ENCODE peak calls at places on chromosomes 1 and 21, in five cellular contexts. U is HFFc6, S is neural progenitor cell, J is GM12865, B is dorsolateral prefrontal cortex. O is an unnamed sample.

GRCh38 chr1:14602131-14602530 is 3.6 kb downstream of the KAZN start:
- DNase-seq in S (peak; percentile 84), U (no peak), J (no peak), B (peak; percentile 62), O (no peak)

GRCh38 chr1:52603680-52604501 is 1.7 kb downstream of the GPX7 start:
- DNase-seq in J (no peak), S (no peak), U (peak; percentile 55), B (peak; percentile 11), O (no peak)

GRCh38 chr1:16162163-16162822 is 6.4 kb upstream of the EPHA2 start:
- DNase-seq in S (peak; percentile 80), B (no peak), U (no peak), J (no peak), O (no peak)

GRCh38 chr1:220769205-220769604 is 17.5 kb upstream of the MTARC1 start:
- DNase-seq in J (no peak), U (no peak), S (no peak), B (no peak), O (no peak)

GRCh38 chr1:24702511-24703293 is 42.5 kb upstream of the CLIC4 start:
- DNase-seq in S (peak; percentile 9), B (no peak), U (no peak), J (no peak), O (no peak)

GRCh38 chr1:178768423-178768822 is 43.4 kb downstream of the RALGPS2 start:
- DNase-seq in B (no peak), S (peak; percentile 51), J (peak; percentile 53), U (peak; percentile 15), O (peak; percentile 46)

GRCh38 chr1:203507227-203507626 is 13.3 kb downstream of the OPTC start:
- DNase-seq in B (no peak), U (no peak), J (no peak), S (no peak), O (no peak)

GRCh38 chr1:185017338-185017737 is 28.0 kb upstream of the RNF2 start:
- DNase-seq in B (no peak), U (peak; percentile 84), S (no peak), J (peak; percentile 6), O (no peak)

GRCh38 chr1:244052011-244052727 is 1.1 kb downstream of the ZBTB18 start:
- DNase-seq in J (no peak), B (no peak), U (no peak), S (peak; percentile 57), O (no peak)

GRCh38 chr1:68313736-68314594 is 81.6 kb upstream of the WLS start:
- DNase-seq in B (no peak), J (no peak), S (peak; percentile 24), U (no peak), O (no peak)

GRCh38 chr1:116769561-116769977 is 15.3 kb downstream of the CD2 start:
- DNase-seq in U (peak; percentile 11), B (no peak), J (peak; percentile 90), S (no peak), O (peak; percentile 53)

GRCh38 chr21:35057428-35057827 is 8.3 kb upstream of the RUNX1 start:
- DNase-seq in U (no peak), J (peak; percentile 58), S (no peak), B (no peak), O (no peak)

GRCh38 chr1:10456079-10456478 is 6.2 kb downstream of the CORT start:
- DNase-seq in J (no peak), S (no peak), U (no peak), B (no peak), O (no peak)

GRCh38 chr1:185645201-185645640 is 89.0 kb upstream of the HMCN1 start:
- DNase-seq in B (no peak), U (peak; percentile 57), S (peak; percentile 21), J (no peak), O (no peak)

GRCh38 chr1:63024132-63024531 is 240.2 kb downstream of the ATG4C start:
- DNase-seq in U (no peak), S (no peak), J (no peak), B (no peak), O (no peak)

GRCh38 chr1:204320413-204320812 is 39.3 kb downstream of the PLEKHA6 start:
- DNase-seq in J (no peak), B (no peak), S (no peak), U (peak; percentile 93), O (no peak)

GRCh38 chr1:111399792-111400610 is 27.5 kb downstream of the OVGP1 start:
- DNase-seq in B (peak; percentile 51), U (peak; percentile 31), S (peak; percentile 67), J (peak; percentile 49), O (peak; percentile 41)

GRCh38 chr1:179632868-179633267 is 41.2 kb downstream of the TDRD5 start:
- DNase-seq in U (no peak), J (peak; percentile 15), S (no peak), B (no peak), O (no peak)

GRCh38 chr1:43549921-43550597 is 19.4 kb downstream of the PTPRF start:
- DNase-seq in B (no peak), U (no peak), J (peak; percentile 17), S (peak; percentile 91), O (peak; percentile 70)

GRCh38 chr1:194014004-194014403 is 827.6 kb upstream of the B3GALT2 start:
- DNase-seq in S (no peak), J (no peak), U (no peak), B (no peak), O (no peak)

GRCh38 chr1:112388436-112388835 is 7.6 kb upstream of the CTTNBP2NL start:
- DNase-seq in S (no peak), U (no peak), B (no peak), J (no peak), O (no peak)

GRCh38 chr1:108609483-108610066 is 49.7 kb downstream of the EEIG2 start:
- DNase-seq in B (no peak), U (no peak), S (peak; percentile 5), J (no peak), O (no peak)

GRCh38 chr1:240712014-240712731 is 100.2 kb upstream of the GREM2 start:
- DNase-seq in J (no peak), U (peak; percentile 40), B (no peak), S (no peak), O (no peak)

GRCh38 chr1:180181048-180181447 is 26.4 kb downstream of the QSOX1 start:
- DNase-seq in U (no peak), B (no peak), J (no peak), S (peak; percentile 65), O (no peak)

GRCh38 chr1:236067854-236068454 is 3.1 kb upstream of the NID1 start:
- DNase-seq in S (no peak), J (no peak), B (no peak), U (peak; percentile 39), O (no peak)

GRCh38 chr1:221431968-221432367 is 309.9 kb downstream of the DUSP10 start:
- DNase-seq in U (no peak), B (no peak), S (no peak), J (no peak), O (no peak)

GRCh38 chr1:162070094-162070748 is 730 bp downstream of the NOS1AP start:
- DNase-seq in U (no peak), J (no peak), S (peak; percentile 50), B (no peak), O (peak; percentile 19)

GRCh38 chr1:44053394-44053793 is 22.1 kb upstream of the SLC6A9 start:
- DNase-seq in U (no peak), J (no peak), B (no peak), S (no peak), O (no peak)

GRCh38 chr1:58107943-58108342 is 438.6 kb downstream of the OMA1 start:
- DNase-seq in B (no peak), S (no peak), J (peak; percentile 56), U (no peak), O (peak; percentile 20)

GRCh38 chr21:24265987-24266386 is 1341.3 kb downstream of the MRPL39 start:
- DNase-seq in B (no peak), U (no peak), S (no peak), J (no peak), O (no peak)

GRCh38 chr1:44019398-44020044 is 11.7 kb downstream of the SLC6A9 start:
- DNase-seq in B (peak; percentile 62), U (no peak), S (peak; percentile 45), J (no peak), O (no peak)

GRCh38 chr1:67682659-67683197 is 2.3 kb upstream of the GADD45A start:
- DNase-seq in S (no peak), J (no peak), U (peak; percentile 92), B (no peak), O (no peak)

GRCh38 chr1:36856126-36856525 is 178.2 kb downstream of the GRIK3 start:
- DNase-seq in U (no peak), B (no peak), S (no peak), J (no peak), O (no peak)

GRCh38 chr21:35096959-35097358 is 47.9 kb upstream of the RUNX1 start:
- DNase-seq in S (no peak), B (no peak), J (no peak), U (no peak), O (no peak)

GRCh38 chr1:75723989-75724471 is 479 bp upstream of the ACADM start:
- DNase-seq in B (peak; percentile 51), J (peak; percentile 94), U (peak; percentile 58), S (no peak), O (peak; percentile 86)

GRCh38 chr1:218297867-218298266 is 12.8 kb downstream of the RRP15 start:
- DNase-seq in J (no peak), B (no peak), U (no peak), S (no peak), O (no peak)

GRCh38 chr1:218301217-218301616 is 16.1 kb downstream of the RRP15 start:
- DNase-seq in U (no peak), B (no peak), S (no peak), J (no peak), O (no peak)

GRCh38 chr1:218298398-218298797 is 13.3 kb downstream of the RRP15 start:
- DNase-seq in S (no peak), B (no peak), U (no peak), J (no peak), O (no peak)

GRCh38 chr1:218302155-218302554 is 17.1 kb downstream of the RRP15 start:
- DNase-seq in J (no peak), B (no peak), S (no peak), U (no peak), O (no peak)

GRCh38 chr1:218299416-218299815 is 14.3 kb downstream of the RRP15 start:
- DNase-seq in S (peak; percentile 51), B (no peak), J (peak; percentile 15), U (peak; percentile 65), O (no peak)
- TF ChIP-seq CTCF in S (peak; percentile 59), B (peak; percentile 57), J (peak; percentile 28), U (peak; percentile 80), O (peak; percentile 50)

GRCh38 chr1:202122639-202123335 is at the start of gene GPR37L1:
- DNase-seq in B (peak; percentile 87), S (peak; percentile 91), U (peak; percentile 42), J (no peak), O (no peak)
- TF ChIP-seq CTCF in B (peak; percentile 83), S (peak; percentile 71), U (peak; percentile 76), J (no peak), O (no peak)

DNA sequence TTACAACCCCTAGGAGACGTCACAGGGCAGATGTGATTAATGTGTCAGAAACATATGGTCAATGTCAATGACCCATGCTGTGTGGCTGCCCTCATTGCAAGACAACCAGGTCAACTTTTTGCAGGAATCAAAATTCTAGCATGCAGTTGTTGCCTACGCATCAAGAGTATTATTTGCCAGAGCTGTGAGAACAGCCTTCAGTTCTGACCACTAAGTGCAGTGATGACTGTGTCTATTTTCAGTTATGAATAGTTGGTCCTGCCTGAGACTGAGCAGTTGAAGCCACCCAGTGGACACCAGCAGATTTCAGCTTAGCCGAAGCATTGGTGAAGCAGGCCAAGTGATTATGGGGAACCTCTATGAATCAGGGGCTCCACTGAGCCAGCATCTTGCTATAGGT is 47.3 kb downstream of the LYPLAL1 start:
- DNase-seq in J (peak; percentile 86), S (no peak), B (no peak), U (no peak), O (peak; percentile 26)
- TF ChIP-seq CTCF in J (peak; percentile 42), S (no peak), B (no peak), U (peak; percentile 19), O (peak; percentile 46)

GRCh38 chr1:70354332-70355110 is at the start of gene ANKRD13C:
- DNase-seq in B (peak; percentile 97), S (peak; percentile 98), U (peak; percentile 93), J (peak; percentile 96), O (peak; percentile 94)
- TF ChIP-seq CTCF in B (peak; percentile 28), S (peak; percentile 27), U (peak; percentile 32), J (no peak), O (peak; percentile 8)

O was measured in GM10248.